ENCODE peak calls at places on chromosomes 4 and X, in nine cellular contexts. N is SK-N-SH, T is cardiac fibroblast, M is mesendoderm, I is right cardiac atrium, F is cardiac muscle cell, U is Peyer's patch, Z is ascending aorta, O is uterus. W is an unnamed sample.
A peak's percentile ranks its signal among the peaks of the same experiment; 100 is the strongest.

GRCh38 chr4:168887809-168888208 is 122.2 kb downstream of the CBR4 start:
- DNase-seq in N (no peak), T (no peak), M (peak; percentile 21), I (no peak), F (no peak), U (no peak), Z (no peak), O (no peak), W (no peak)

GRCh38 chrX:129679856-129680255 is 25.1 kb upstream of the APLN start:
- DNase-seq in N (no peak), T (peak; percentile 27), M (no peak), I (no peak), F (no peak), U (no peak), Z (no peak), O (no peak), W (no peak)

GRCh38 chr4:66946761-66947160 is 598.5 kb downstream of the CENPC start:
- DNase-seq in N (no peak), T (no peak), M (no peak), I (no peak), F (no peak), U (no peak), Z (no peak), O (no peak), W (no peak)

GRCh38 chr4:120921456-120922389 is 803 bp downstream of the PRDM5 start:
- DNase-seq in N (no peak), T (peak; percentile 73), M (peak; percentile 59), I (peak; percentile 85), F (peak; percentile 83), U (peak; percentile 72), Z (peak; percentile 88), O (peak; percentile 63), W (peak; percentile 69)

GRCh38 chrX:119990409-119990994 is 47.0 kb upstream of the NKAP start:
- DNase-seq in N (no peak), T (no peak), M (no peak), I (no peak), F (no peak), U (no peak), Z (no peak), O (no peak), W (peak; percentile 40)

GRCh38 chr4:8468746-8469535 is 28.4 kb downstream of the TRMT44 start:
- DNase-seq in N (peak; percentile 89), T (peak; percentile 69), M (peak; percentile 79), I (peak; percentile 58), F (peak; percentile 75), U (peak; percentile 70), Z (no peak), O (peak; percentile 73), W (peak; percentile 96)

GRCh38 chrX:13377537-13377936 is 57.7 kb upstream of the ATXN3L start:
- DNase-seq in N (peak; percentile 61), T (peak; percentile 96), M (no peak), I (no peak), F (peak; percentile 93), U (no peak), Z (no peak), O (peak; percentile 62), W (no peak)

GRCh38 chr4:24924309-24924781 is 11.5 kb upstream of the CCDC149 start:
- DNase-seq in N (no peak), T (peak; percentile 95), M (no peak), I (peak; percentile 25), F (peak; percentile 96), U (no peak), Z (no peak), O (no peak), W (no peak)

DNA sequence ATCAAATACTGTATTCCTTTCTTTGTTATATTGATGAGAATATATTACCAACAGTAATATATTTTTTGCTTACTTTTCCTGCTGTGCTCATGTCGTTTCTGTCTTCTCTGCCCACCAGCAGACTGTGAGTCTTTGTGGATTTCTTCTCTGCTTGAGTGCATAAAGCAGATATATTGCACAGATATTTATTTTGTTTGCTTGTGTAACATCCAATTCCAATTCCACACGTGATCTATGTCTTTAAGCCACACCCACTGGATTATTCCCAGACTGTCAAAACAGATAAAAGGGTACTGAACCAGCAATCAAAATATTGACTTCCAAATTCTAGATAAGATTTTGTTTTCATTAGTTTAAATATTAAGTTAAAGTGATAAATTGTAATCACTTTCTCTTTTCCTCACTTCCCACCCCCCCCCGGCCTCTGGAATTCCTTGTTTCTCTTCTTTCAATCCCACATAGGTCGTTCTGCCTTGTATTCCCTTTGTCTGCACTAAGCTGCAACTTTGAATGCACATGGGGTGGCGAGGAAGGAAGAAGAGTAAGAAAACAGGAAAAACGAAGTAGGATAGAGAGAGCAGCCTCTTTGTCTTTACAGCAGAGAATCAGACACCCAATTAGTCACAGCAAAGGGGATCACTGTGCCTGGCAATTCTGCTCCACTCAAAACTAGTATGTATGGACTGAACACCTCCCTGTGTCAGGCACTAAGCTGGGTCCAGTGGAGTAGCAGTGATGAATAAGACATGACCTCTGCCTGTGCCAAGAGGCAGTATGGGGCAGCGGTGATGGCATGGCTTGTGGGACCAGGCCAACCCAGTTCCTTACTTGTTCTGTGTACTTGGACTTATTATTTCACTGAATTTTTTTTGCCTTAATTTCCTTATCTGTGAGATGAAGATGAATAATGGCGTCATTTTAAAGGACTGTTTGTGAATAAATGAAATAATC is at the start of gene ADH1B:
- DNase-seq in N (no peak), T (no peak), M (no peak), I (no peak), F (no peak), U (no peak), Z (peak; percentile 71), O (no peak), W (no peak)
- H3K4me3 ChIP-seq in N (no peak within 1 kb of the TSS), T (no peak within 1 kb of the TSS), M (no peak within 1 kb of the TSS), I (peak within 1 kb of the TSS; percentile 82), F (no peak within 1 kb of the TSS), U (peak within 1 kb of the TSS; percentile 24), Z (peak within 1 kb of the TSS; percentile 28), O (peak within 1 kb of the TSS; percentile 18), W (no peak within 1 kb of the TSS)

GRCh38 chr4:41361831-41362646 is 105.3 kb downstream of the UCHL1 start:
- DNase-seq in N (peak; percentile 39), T (no peak), M (peak; percentile 45), I (no peak), F (no peak), U (no peak), Z (no peak), O (no peak), W (peak; percentile 15)

GRCh38 chr4:41359836-41360213 is 103.1 kb downstream of the UCHL1 start:
- DNase-seq in N (no peak), T (no peak), M (peak; percentile 57), I (peak; percentile 18), F (no peak), U (no peak), Z (no peak), O (no peak), W (no peak)

GRCh38 chr4:41360214-41360910 is 103.6 kb downstream of the UCHL1 start:
- DNase-seq in N (peak; percentile 90), T (peak; percentile 21), M (peak; percentile 74), I (peak; percentile 81), F (peak; percentile 61), U (peak; percentile 64), Z (peak; percentile 87), O (no peak), W (peak; percentile 88)

GRCh38 chr4:41362647-41363383 is 106.1 kb downstream of the UCHL1 start:
- DNase-seq in N (no peak), T (no peak), M (peak; percentile 82), I (peak; percentile 26), F (no peak), U (no peak), Z (no peak), O (no peak), W (peak; percentile 77)

DNA sequence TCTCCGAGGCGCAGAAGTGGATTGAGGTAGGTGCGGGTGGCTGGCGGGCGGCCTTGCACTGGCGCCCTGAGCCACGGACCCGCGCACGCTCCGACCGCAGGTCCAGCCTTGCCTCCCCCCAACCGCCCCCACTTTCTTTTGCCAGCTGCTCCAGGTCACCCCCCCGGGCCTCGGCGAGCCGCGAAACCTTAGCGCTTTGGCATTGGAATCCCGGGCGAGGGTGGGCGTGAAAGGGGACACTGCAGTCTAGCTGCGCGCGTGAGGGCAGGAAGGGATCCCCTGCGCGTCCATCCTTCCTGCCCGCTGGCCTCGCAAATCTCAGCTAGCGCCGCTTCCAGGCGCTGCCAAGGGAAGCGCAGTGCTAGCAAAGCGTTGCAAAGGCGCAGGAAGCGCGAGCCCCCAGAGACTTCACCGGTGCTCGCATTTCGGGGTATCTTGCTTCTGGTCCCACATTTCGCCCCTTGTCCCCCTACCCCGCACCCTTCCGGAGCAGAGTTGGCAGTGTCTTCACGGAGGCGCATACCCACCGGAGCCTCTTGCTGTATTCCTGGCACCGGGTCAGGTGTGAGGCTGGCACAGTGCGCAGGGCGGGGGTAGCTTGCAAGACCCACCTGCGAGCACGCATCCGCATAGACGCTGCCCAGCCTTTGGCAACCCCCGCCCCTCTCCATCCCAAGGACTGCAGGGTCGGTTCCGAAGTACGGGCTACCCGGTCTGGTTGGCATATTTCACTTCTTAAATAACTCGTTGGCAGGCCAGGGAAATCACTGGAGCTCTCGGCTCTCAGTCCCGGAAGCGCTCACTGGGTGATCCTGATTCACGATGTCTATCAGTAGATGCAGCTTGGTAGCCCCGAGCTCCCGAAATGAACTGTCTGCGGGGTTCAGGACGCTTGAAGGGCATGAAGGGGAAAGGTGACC is 104.4 kb downstream of the UCHL1 start:
- DNase-seq in N (peak; percentile 46), T (peak; percentile 21), M (peak; percentile 47), I (peak; percentile 51), F (peak; percentile 30), U (peak; percentile 58), Z (peak; percentile 77), O (no peak), W (peak; percentile 68)
- H3K4me3 ChIP-seq in N (peak overlapping the region; percentile 62), T (peak overlapping the region; percentile 71), M (peak overlapping the region; percentile 22), I (peak overlapping the region; percentile 83), F (peak overlapping the region; percentile 69), U (peak overlapping the region; percentile 37), Z (peak overlapping the region; percentile 98), O (peak overlapping the region; percentile 51), W (peak overlapping the region; percentile 63)

GRCh38 chr4:76952071-76952470 is 2.5 kb downstream of the SEPTIN11 start:
- DNase-seq in N (no peak), T (no peak), M (no peak), I (no peak), F (no peak), U (no peak), Z (no peak), O (no peak), W (no peak)

GRCh38 chr4:76954489-76954888 is 4.9 kb downstream of the SEPTIN11 start:
- DNase-seq in N (peak; percentile 37), T (no peak), M (no peak), I (no peak), F (no peak), U (no peak), Z (no peak), O (no peak), W (no peak)

GRCh38 chr4:76951333-76952033 is 1.9 kb downstream of the SEPTIN11 start:
- DNase-seq in N (no peak), T (peak; percentile 48), M (no peak), I (no peak), F (peak; percentile 46), U (no peak), Z (no peak), O (no peak), W (no peak)

GRCh38 chr4:76953956-76954355 is 4.4 kb downstream of the SEPTIN11 start:
- DNase-seq in N (no peak), T (no peak), M (no peak), I (no peak), F (no peak), U (no peak), Z (no peak), O (no peak), W (no peak)

GRCh38 chr4:76952631-76953587 is 3.4 kb downstream of the SEPTIN11 start:
- DNase-seq in N (no peak), T (peak; percentile 45), M (no peak), I (no peak), F (no peak), U (no peak), Z (no peak), O (no peak), W (no peak)
- H3K4me3 ChIP-seq in N (no peak overlapping the region), T (no peak overlapping the region), M (no peak overlapping the region), I (no peak overlapping the region), F (no peak overlapping the region), U (no peak overlapping the region), Z (no peak overlapping the region), O (no peak overlapping the region), W (no peak overlapping the region)

GRCh38 chr4:88702780-88703179 is 5.2 kb upstream of the NAP1L5 start:
- DNase-seq in N (no peak), T (no peak), M (no peak), I (no peak), F (no peak), U (no peak), Z (no peak), O (no peak), W (no peak)

GRCh38 chr4:88709989-88710388 is 12.4 kb upstream of the NAP1L5 start:
- DNase-seq in N (no peak), T (no peak), M (no peak), I (no peak), F (no peak), U (no peak), Z (no peak), O (no peak), W (no peak)

GRCh38 chr4:88706574-88706973 is 8.9 kb upstream of the NAP1L5 start:
- DNase-seq in N (peak; percentile 57), T (peak; percentile 83), M (peak; percentile 60), I (peak; percentile 35), F (peak; percentile 83), U (no peak), Z (peak; percentile 79), O (peak; percentile 41), W (peak; percentile 33)

GRCh38 chr4:88705223-88705622 is 7.6 kb upstream of the NAP1L5 start:
- DNase-seq in N (no peak), T (no peak), M (no peak), I (no peak), F (no peak), U (no peak), Z (no peak), O (no peak), W (no peak)

GRCh38 chr4:88705805-88706518 is 8.3 kb upstream of the NAP1L5 start:
- DNase-seq in N (no peak), T (peak; percentile 60), M (peak; percentile 16), I (no peak), F (peak; percentile 30), U (no peak), Z (no peak), O (no peak), W (no peak)
- H3K4me3 ChIP-seq in N (no peak overlapping the region), T (no peak overlapping the region), M (no peak overlapping the region), I (no peak overlapping the region), F (no peak overlapping the region), U (no peak overlapping the region), Z (no peak overlapping the region), O (no peak overlapping the region), W (no peak overlapping the region)